ENCODE peak calls at places on chromosomes 16 and 17, in seven cellular contexts. I, A, C, P, G, B and W are unnamed samples.

GRCh38 chr17:29061036-29061435 is 18.1 kb downstream of the PIPOX start:
- DNase-seq in C (no peak), B (no peak), A (no peak), I (no peak), P (no peak), G (no peak), W (no peak)

GRCh38 chr17:76449126-76449525 is 3.8 kb downstream of the UBE2O start:
- DNase-seq in I (no peak), C (no peak), A (no peak), G (no peak), P (no peak), B (no peak), W (no peak)

GRCh38 chr17:63932721-63933120 is 590 bp upstream of the CD79B start:
- DNase-seq in B (no peak), G (no peak), C (no peak), A (no peak), P (no peak), I (peak), W (no peak)

GRCh38 chr16:57508084-57508425 is 21.8 kb upstream of the DOK4 start:
- DNase-seq in I (no peak), A (no peak), B (no peak), G (no peak), P (no peak), C (no peak), W (no peak)

GRCh38 chr17:43832168-43832975 is 574 bp downstream of the MPP3 start:
- DNase-seq in I (no peak), P (peak), G (peak), B (peak), A (no peak), C (peak), W (peak)

GRCh38 chr16:81808933-81809480 is 29.9 kb downstream of the PLCG2 start:
- DNase-seq in C (no peak), G (no peak), P (no peak), B (no peak), I (peak), A (no peak), W (no peak)

GRCh38 chr16:67243481-67243880 is 3.8 kb downstream of the FHOD1 start:
- DNase-seq in I (no peak), P (no peak), A (no peak), C (no peak), G (no peak), B (no peak), W (no peak)

GRCh38 chr17:39622380-39623006 is 4.3 kb upstream of the PPP1R1B start:
- DNase-seq in I (peak), C (no peak), A (peak), G (peak), B (no peak), P (no peak), W (no peak)

GRCh38 chr17:43030137-43030767 is 5.2 kb downstream of the RND2 start:
- DNase-seq in A (no peak), G (no peak), C (no peak), I (no peak), B (no peak), P (no peak), W (no peak)

GRCh38 chr17:55655777-55656176 is 66.9 kb downstream of the TMEM100 start:
- DNase-seq in I (no peak), B (no peak), C (no peak), G (no peak), P (no peak), A (no peak), W (no peak)

GRCh38 chr16:28181557-28181914 is 30.2 kb downstream of the XPO6 start:
- DNase-seq in A (no peak), I (no peak), P (no peak), G (peak), C (peak), B (no peak), W (no peak)

GRCh38 chr17:29241015-29241963 is 5.4 kb upstream of the CRYBA1 start:
- DNase-seq in A (no peak), B (no peak), G (peak), C (peak), I (peak), P (no peak), W (no peak)

GRCh38 chr16:495127-495748 is 32.3 kb upstream of the CAPN15 start:
- DNase-seq in B (no peak), G (peak), P (peak), I (peak), C (peak), A (no peak), W (peak)

GRCh38 chr16:72814226-72814625 is 233.7 kb downstream of the ZFHX3 start:
- DNase-seq in B (no peak), C (peak), I (no peak), A (no peak), G (no peak), P (no peak), W (no peak)

GRCh38 chr17:162689-163088 is 18.8 kb downstream of the DOC2B start:
- DNase-seq in C (no peak), G (no peak), A (no peak), B (peak), I (no peak), P (no peak), W (no peak)

GRCh38 chr16:85517780-85518179 is 95.3 kb upstream of the GSE1 start:
- DNase-seq in B (no peak), P (no peak), C (no peak), A (no peak), G (no peak), I (no peak), W (no peak)

GRCh38 chr17:29619251-29619650 is 3.5 kb downstream of the CORO6 start:
- DNase-seq in P (no peak), B (peak), A (no peak), I (peak), G (no peak), C (no peak), W (no peak)

GRCh38 chr16:23687034-23687808 is 8.5 kb downstream of the PLK1 start:
- DNase-seq in I (no peak), G (no peak), C (no peak), P (no peak), B (no peak), A (no peak), W (no peak)

GRCh38 chr16:25614836-25615235 is 76.9 kb upstream of the HS3ST4 start:
- DNase-seq in B (no peak), P (no peak), C (no peak), I (no peak), G (no peak), A (no peak), W (no peak)

GRCh38 chr17:17808706-17809432 is 27.9 kb downstream of the SREBF1 start:
- DNase-seq in P (no peak), G (no peak), A (no peak), I (peak), B (no peak), C (no peak), W (no peak)

GRCh38 chr17:42422412-42422957 is 571 bp downstream of the CAVIN1 start:
- DNase-seq in A (no peak), B (peak), P (no peak), G (no peak), C (no peak), I (no peak), W (peak)

GRCh38 chr16:68335175-68335574 is 24.4 kb downstream of the PRMT7 start:
- DNase-seq in A (no peak), I (no peak), C (no peak), G (no peak), P (no peak), B (no peak), W (no peak)

GRCh38 chr17:73420897-73421296 is 109.1 kb upstream of the CDC42EP4 start:
- DNase-seq in I (peak), P (no peak), B (no peak), G (peak), C (no peak), A (no peak), W (peak)

GRCh38 chr17:55116440-55116914 is 147.9 kb downstream of the STXBP4 start:
- DNase-seq in I (no peak), B (no peak), A (no peak), G (no peak), P (no peak), C (no peak), W (no peak)

GRCh38 chr16:81376880-81377279 is 62.1 kb downstream of the GAN start:
- DNase-seq in A (no peak), B (no peak), G (no peak), C (no peak), I (no peak), P (no peak), W (no peak)

GRCh38 chr16:85720319-85720637 is 30.6 kb downstream of the C16orf74 start:
- DNase-seq in B (no peak), I (no peak), P (no peak), C (peak), A (peak), G (no peak), W (no peak)

GRCh38 chr17:61749823-61750404 is 113.4 kb downstream of the BRIP1 start:
- DNase-seq in P (no peak), C (no peak), A (no peak), I (no peak), G (no peak), B (no peak), W (no peak)

GRCh38 chr16:72877374-72878028 is 170.4 kb downstream of the ZFHX3 start:
- DNase-seq in B (no peak), C (peak), P (no peak), A (no peak), G (peak), I (no peak), W (peak)

GRCh38 chr16:49700222-49700927 is 155.5 kb downstream of the ZNF423 start:
- DNase-seq in P (peak), A (no peak), G (no peak), I (no peak), C (no peak), B (no peak), W (no peak)

GRCh38 chr17:57343717-57344116 is 87.4 kb downstream of the MSI2 start:
- DNase-seq in I (no peak), C (no peak), B (no peak), A (no peak), G (no peak), P (no peak), W (no peak)

GRCh38 chr17:33498069-33498468 is 205.0 kb upstream of the ASIC2 start:
- DNase-seq in I (no peak), G (no peak), C (no peak), A (no peak), P (no peak), B (no peak), W (no peak)

GRCh38 chr17:19683117-19683516 is 33.3 kb downstream of the SLC47A2 start:
- DNase-seq in C (no peak), P (no peak), B (no peak), G (no peak), I (no peak), A (no peak), W (no peak)

GRCh38 chr16:72876221-72876620 is 171.7 kb downstream of the ZFHX3 start:
- DNase-seq in G (no peak), A (no peak), P (no peak), B (peak), C (peak), I (no peak), W (no peak)

DNA sequence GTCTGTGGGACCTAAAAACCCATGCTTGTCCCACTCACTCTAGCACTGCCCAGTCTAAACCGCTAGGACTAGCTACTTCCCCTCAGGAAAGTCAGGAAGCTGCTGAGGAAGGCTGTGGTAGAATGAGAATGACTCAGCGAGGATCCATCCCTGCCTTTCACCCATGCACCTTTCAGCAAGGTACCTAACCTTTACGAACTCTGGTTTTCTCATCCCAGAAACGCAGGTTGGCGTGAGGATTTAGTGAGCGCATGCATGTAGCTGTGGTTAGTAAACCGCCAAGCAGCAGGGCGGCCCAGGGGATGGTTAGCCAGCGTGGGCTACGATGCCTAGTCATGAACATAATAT is 26.3 kb upstream of the RFFL start:
- DNase-seq in G (peak), P (peak), B (no peak), A (no peak), I (no peak), C (peak), W (no peak)
- H3K4me3 ChIP-seq in G (peak), P (peak), B (peak), A (peak), I (peak), C (peak), W (no peak)

DNA sequence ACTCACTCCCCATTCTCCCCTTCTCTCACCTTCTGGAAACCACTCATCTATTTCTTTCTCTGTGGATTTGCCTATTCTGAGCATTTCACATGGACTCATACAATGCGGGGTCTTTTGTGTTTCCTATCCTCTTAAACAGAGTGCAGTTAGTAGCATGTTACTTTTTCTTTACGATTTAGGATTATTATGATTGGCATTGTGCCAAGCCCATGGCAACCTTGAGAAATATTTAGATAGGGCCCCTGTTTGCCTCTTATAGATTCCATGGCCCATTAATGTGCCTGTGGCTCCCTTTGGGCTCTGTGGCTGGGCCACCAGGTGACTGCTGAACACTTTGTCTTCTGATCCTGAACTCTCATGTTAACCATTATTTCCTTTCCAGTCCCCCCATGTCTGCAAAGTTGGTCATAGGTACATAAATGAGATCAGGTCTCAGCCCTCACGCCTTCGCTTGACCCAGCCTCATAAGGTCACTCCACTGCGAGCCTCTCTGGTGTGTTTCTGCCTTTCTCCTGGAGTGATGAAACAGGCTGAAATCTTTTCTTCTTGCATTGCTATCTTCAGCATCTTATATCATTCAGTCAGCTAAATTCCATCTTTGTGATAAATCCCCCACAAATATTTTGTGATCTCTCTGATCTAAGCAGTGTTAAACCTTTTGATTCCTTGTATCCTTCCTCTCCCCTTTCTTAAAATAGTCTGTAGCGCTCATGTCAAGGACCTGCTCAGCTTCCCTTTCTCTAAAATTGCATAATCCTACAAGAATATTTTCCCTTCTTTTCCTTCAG is 44.0 kb downstream of the MYH3 start:
- DNase-seq in G (no peak), A (no peak), P (no peak), I (no peak), C (peak), B (no peak), W (no peak)
- H3K4me3 ChIP-seq in G (no peak), A (no peak), P (no peak), I (no peak), C (no peak), B (no peak), W (no peak)

GRCh38 chr17:80663783-80664206 is 119.2 kb downstream of the RPTOR start:
- DNase-seq in C (peak), P (no peak), A (peak), I (no peak), G (no peak), B (no peak), W (no peak)
- H3K4me3 ChIP-seq in C (no peak), P (no peak), A (no peak), I (no peak), G (no peak), B (no peak), W (no peak)

GRCh38 chr17:11268176-11268575 is 27.2 kb downstream of the SHISA6 start:
- DNase-seq in B (no peak), A (no peak), G (no peak), I (no peak), C (no peak), P (no peak), W (no peak)

GRCh38 chr17:11269210-11269609 is 28.2 kb downstream of the SHISA6 start:
- DNase-seq in B (no peak), A (no peak), G (no peak), P (no peak), I (no peak), C (no peak), W (no peak)

DNA sequence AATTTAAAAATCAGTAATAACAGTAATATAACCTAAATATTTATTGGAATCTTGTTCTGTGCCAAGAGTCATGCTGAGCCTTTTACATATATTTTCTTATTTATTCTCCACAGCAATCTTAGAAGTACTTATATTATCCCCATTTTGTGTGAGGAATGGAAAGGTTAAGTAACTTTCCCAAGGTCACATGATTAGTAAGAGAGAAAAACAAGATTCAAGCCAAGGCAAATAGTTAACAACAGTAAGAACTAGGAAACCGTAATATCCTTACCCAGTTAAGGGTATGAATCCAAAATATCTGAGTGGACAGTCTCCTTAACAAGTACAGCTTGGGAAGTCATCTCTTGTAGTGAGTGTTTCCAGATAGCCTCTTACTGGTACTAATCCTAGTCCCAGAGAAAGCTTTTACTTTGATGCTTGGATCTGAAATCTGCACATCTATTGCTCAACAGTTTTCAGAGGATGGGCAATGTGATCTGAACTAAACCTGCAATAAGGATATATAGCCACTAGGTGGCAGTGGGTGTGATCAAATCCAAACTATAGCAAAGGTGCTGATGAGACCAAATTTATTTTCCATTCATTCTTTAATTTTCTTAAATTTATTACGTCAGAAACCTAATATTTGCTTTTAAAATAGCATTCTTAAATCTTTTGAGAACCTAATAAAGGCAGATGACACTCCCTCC is 23.3 kb downstream of the SHISA6 start:
- DNase-seq in B (no peak), I (peak), A (no peak), G (peak), P (no peak), C (no peak), W (no peak)
- H3K4me3 ChIP-seq in B (no peak), I (no peak), A (no peak), G (no peak), P (no peak), C (no peak), W (no peak)

DNA sequence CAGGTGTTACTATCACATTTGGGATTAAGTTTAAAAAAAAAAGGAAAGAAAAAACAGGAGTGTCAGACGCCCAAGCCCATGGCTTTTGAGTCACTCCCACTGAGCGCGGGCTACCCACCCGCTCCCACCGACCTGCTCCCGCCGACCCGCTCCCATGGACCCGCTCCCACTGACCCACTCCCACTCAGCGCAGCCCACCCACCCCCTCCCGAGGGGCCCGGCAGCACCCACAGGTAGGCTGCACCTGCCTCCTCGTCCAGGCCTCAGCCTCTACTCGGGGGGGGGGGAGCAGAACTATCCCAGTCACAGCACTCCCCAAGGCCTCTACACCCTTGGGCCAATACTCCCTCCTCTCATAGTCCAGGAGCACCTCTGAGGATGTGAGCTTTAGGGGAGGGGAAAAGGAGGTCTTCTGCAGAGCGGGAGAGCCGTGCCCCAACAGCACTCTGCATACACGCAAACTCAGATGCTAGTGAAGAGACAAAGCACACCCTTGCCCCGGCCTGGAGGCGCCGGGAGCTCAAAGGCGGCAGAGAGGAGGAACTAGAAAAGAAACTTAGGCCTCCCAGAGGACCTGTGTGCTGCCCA is 2.9 kb downstream of the CLUH start:
- DNase-seq in G (no peak), P (no peak), C (no peak), B (peak), A (no peak), I (no peak), W (no peak)
- H3K4me3 ChIP-seq in G (peak), P (peak), C (no peak), B (peak), A (no peak), I (peak), W (peak)

GRCh38 chr16:87203060-87203656 is 114.0 kb downstream of the C16orf95 start:
- DNase-seq in P (peak), A (no peak), G (peak), B (peak), I (peak), C (peak), W (peak)
- H3K4me3 ChIP-seq in P (no peak), A (no peak), G (no peak), B (no peak), I (no peak), C (no peak), W (no peak)

DNA sequence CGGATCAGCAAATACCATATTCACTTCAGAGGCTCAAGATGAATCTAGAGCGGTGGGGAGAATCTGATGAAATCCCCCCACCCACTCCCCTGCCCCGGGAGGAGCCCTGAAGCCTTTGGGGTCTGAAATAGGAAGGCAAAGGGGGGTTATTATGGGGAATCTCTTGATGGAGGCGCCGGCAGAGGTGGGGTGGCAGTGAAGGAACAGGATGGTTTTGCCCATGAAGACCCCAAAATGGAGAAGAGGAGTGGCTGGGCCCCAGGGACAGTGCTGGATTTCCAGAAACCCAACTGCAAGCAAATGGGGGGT is 637 bp downstream of the WNT3 start:
- DNase-seq in I (no peak), C (no peak), G (no peak), A (no peak), B (no peak), P (no peak), W (no peak)
- H3K4me3 ChIP-seq in I (peak), C (no peak), G (no peak), A (no peak), B (no peak), P (no peak), W (no peak)

GRCh38 chr17:45149669-45150603 is 1.7 kb downstream of the HEXIM1 start:
- DNase-seq in I (peak), A (peak), C (no peak), P (peak), B (peak), G (peak), W (peak)
- H3K4me3 ChIP-seq in I (peak), A (peak), C (peak), P (peak), B (peak), G (peak), W (peak)

DNA sequence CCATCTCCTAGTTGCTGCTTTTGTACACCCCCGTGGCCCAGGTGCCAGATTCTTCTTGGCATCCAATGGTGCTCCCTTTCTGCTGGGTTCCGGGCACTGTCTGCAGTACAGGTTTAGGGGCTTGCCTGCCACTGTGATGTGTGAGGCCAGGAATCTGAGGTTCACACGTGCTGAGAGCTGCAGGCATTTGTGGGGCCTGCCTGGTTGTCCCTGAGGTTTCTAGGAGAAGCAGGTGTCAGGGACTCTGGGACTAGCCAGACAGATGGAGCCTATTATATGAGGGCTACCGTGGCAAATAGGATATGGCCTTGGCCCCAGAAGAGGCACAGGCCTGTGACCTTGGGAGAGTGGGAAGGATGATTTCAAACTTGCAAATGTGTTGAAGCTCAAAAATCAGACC is 29.3 kb downstream of the NDEL1 start:
- DNase-seq in B (no peak), P (no peak), I (no peak), C (no peak), G (no peak), A (no peak), W (no peak)
- H3K4me3 ChIP-seq in B (no peak), P (no peak), I (no peak), C (no peak), G (no peak), A (no peak), W (no peak)